ENCODE peak calls at places on chromosome 2, in eight cellular contexts. K is cardiac muscle cell; A is esophagus muscularis mucosa; Y is astrocyte; H is right cardiac atrium; U is astrocyte of the spinal cord; G is OCI-LY7; V is CD8-positive, alpha-beta memory T cell. R is an unnamed sample.

GRCh38 chr2:208827549-208828221 is 421.1 kb downstream of the PTH2R start:
- DNase-seq in V (no peak), K (no peak), G (no peak), Y (no peak), U (no peak), H (no peak), A (no peak), R (no peak)

GRCh38 chr2:241010531-241011295 is 12.3 kb downstream of the SNED1 start:
- DNase-seq in G (no peak), K (no peak), U (no peak), V (no peak), A (no peak), H (peak), Y (no peak), R (no peak)

GRCh38 chr2:36329746-36330145 is 25.8 kb upstream of the CRIM1 start:
- DNase-seq in A (no peak), V (no peak), G (no peak), H (no peak), K (peak), Y (peak), U (peak), R (no peak)

GRCh38 chr2:39243469-39244123 is at the start of gene CDKL4:
- DNase-seq in K (peak), Y (no peak), G (no peak), A (no peak), V (peak), U (no peak), H (peak), R (no peak)

GRCh38 chr2:3432067-3432466 is 52.6 kb downstream of the TRAPPC12 start:
- DNase-seq in A (no peak), K (no peak), G (no peak), H (no peak), V (no peak), U (no peak), Y (no peak), R (no peak)

GRCh38 chr2:238930216-238930615 is 82.3 kb downstream of the TWIST2 start:
- DNase-seq in K (no peak), G (no peak), U (no peak), Y (no peak), V (no peak), A (no peak), H (no peak), R (no peak)

GRCh38 chr2:239075918-239076727 is 228.2 kb downstream of the TWIST2 start:
- DNase-seq in H (no peak), A (no peak), K (no peak), V (no peak), U (no peak), Y (no peak), G (no peak), R (no peak)

GRCh38 chr2:222427606-222428320 is 3.4 kb downstream of the SGPP2 start:
- DNase-seq in V (no peak), Y (no peak), G (no peak), A (peak), K (no peak), U (no peak), H (no peak), R (no peak)

GRCh38 chr2:181523756-181524155 is 66.6 kb downstream of the ITGA4 start:
- DNase-seq in K (no peak), G (no peak), A (no peak), U (no peak), Y (no peak), V (no peak), H (no peak), R (no peak)

GRCh38 chr2:158806941-158807340 is 11.8 kb downstream of the DAPL1 start:
- DNase-seq in H (no peak), V (no peak), A (peak), K (no peak), Y (peak), U (no peak), G (no peak), R (no peak)

GRCh38 chr2:105753380-105753779 is 8.7 kb downstream of the NCK2 start:
- DNase-seq in G (no peak), K (no peak), A (no peak), U (no peak), V (no peak), Y (no peak), H (no peak), R (no peak)

GRCh38 chr2:173043466-173043865 is 32.2 kb upstream of the MAP3K20 start:
- DNase-seq in V (no peak), U (no peak), A (peak), H (peak), K (no peak), G (no peak), Y (no peak), R (no peak)

GRCh38 chr2:10301946-10302478 is 692 bp upstream of the HPCAL1 start:
- DNase-seq in G (peak), A (no peak), V (no peak), H (peak), Y (no peak), U (no peak), K (no peak), R (peak)

GRCh38 chr2:191263050-191263449 is 17.8 kb downstream of the MYO1B start:
- DNase-seq in V (no peak), A (no peak), K (peak), G (no peak), U (no peak), H (no peak), Y (peak), R (no peak)

GRCh38 chr2:240991378-240992263 is 6.8 kb upstream of the SNED1 start:
- DNase-seq in H (peak), K (peak), V (peak), G (no peak), Y (peak), U (peak), A (no peak), R (no peak)

GRCh38 chr2:237592425-237592980 is 2.0 kb upstream of the RAB17 start:
- DNase-seq in Y (no peak), H (peak), U (no peak), K (no peak), G (no peak), A (no peak), V (no peak), R (no peak)

GRCh38 chr2:67389286-67389685 is 7.8 kb upstream of the ETAA1 start:
- DNase-seq in K (peak), U (peak), V (no peak), H (no peak), A (no peak), G (no peak), Y (peak), R (no peak)

DNA sequence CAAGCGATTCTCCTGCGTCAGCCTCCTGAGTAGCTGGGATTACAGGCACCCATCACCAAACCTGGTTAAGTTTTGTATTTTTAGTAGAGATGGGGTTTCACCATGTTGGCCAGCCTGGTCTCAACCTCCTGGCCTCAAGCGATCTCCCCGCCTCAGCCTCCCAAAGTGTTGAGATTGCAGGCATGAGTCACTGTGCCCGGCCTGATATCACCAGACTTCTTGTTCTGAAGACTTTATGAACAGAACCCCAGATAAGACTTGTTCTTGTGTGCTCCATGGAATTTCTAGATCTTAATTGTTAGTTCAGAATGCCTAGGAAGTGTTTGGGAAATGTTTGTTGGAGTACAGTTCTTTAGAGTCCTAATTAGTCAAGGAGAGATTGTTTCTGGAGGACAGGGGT is 521.4 kb downstream of the SLC4A3 start:
- DNase-seq in H (no peak), K (peak), U (no peak), G (no peak), A (peak), Y (peak), V (no peak), R (no peak)
- H3K4me3 ChIP-seq in H (no peak), K (no peak), U (no peak), G (no peak), A (no peak), Y (no peak), V (no peak), R (no peak)

GRCh38 chr2:65057391-65058052 is 1.3 kb downstream of the CEP68 start:
- DNase-seq in K (peak), V (peak), A (no peak), U (peak), Y (peak), H (no peak), G (peak), R (peak)
- H3K4me3 ChIP-seq in K (peak), V (peak), A (peak), U (peak), Y (peak), H (peak), G (peak), R (peak)

GRCh38 chr2:217249086-217249485 is 389.2 kb upstream of the TNP1 start:
- DNase-seq in K (no peak), H (no peak), G (no peak), A (no peak), V (no peak), U (no peak), Y (no peak), R (no peak)

GRCh38 chr2:217246108-217246507 is 386.2 kb upstream of the TNP1 start:
- DNase-seq in A (no peak), H (no peak), G (no peak), U (no peak), K (no peak), Y (no peak), V (no peak), R (no peak)

GRCh38 chr2:217249490-217250451 is 389.9 kb upstream of the TNP1 start:
- DNase-seq in U (no peak), Y (no peak), G (no peak), V (no peak), A (no peak), H (no peak), K (no peak), R (no peak)

GRCh38 chr2:217248312-217248935 is 388.6 kb upstream of the TNP1 start:
- DNase-seq in A (no peak), G (no peak), Y (peak), H (peak), K (peak), V (no peak), U (peak), R (no peak)

GRCh38 chr2:217247511-217247910 is 387.6 kb upstream of the TNP1 start:
- DNase-seq in G (no peak), A (no peak), K (no peak), V (no peak), U (no peak), Y (no peak), H (no peak), R (no peak)
- H3K4me3 ChIP-seq in G (no peak), A (no peak), K (no peak), V (no peak), U (no peak), Y (no peak), H (no peak), R (no peak)

GRCh38 chr2:37683926-37684780 is 12.7 kb upstream of the CDC42EP3 start:
- DNase-seq in A (no peak), V (no peak), U (no peak), K (no peak), H (no peak), G (no peak), Y (no peak), R (peak)
- H3K4me3 ChIP-seq in A (no peak), V (peak), U (no peak), K (no peak), H (no peak), G (no peak), Y (no peak), R (no peak)

GRCh38 chr2:223611061-223611460 is 8.9 kb upstream of the SCG2 start:
- DNase-seq in V (no peak), Y (no peak), A (no peak), U (no peak), H (no peak), G (no peak), K (no peak), R (no peak)

GRCh38 chr2:223613017-223613950 is 11.1 kb upstream of the SCG2 start:
- DNase-seq in U (peak), V (no peak), K (peak), A (peak), Y (peak), G (no peak), H (peak), R (no peak)

GRCh38 chr2:223614534-223614933 is 12.4 kb upstream of the SCG2 start:
- DNase-seq in H (no peak), Y (no peak), V (no peak), G (no peak), K (no peak), A (no peak), U (no peak), R (no peak)

GRCh38 chr2:223618172-223619035 is 16.2 kb upstream of the SCG2 start:
- DNase-seq in Y (no peak), U (no peak), G (no peak), A (no peak), K (no peak), V (no peak), H (no peak), R (no peak)

DNA sequence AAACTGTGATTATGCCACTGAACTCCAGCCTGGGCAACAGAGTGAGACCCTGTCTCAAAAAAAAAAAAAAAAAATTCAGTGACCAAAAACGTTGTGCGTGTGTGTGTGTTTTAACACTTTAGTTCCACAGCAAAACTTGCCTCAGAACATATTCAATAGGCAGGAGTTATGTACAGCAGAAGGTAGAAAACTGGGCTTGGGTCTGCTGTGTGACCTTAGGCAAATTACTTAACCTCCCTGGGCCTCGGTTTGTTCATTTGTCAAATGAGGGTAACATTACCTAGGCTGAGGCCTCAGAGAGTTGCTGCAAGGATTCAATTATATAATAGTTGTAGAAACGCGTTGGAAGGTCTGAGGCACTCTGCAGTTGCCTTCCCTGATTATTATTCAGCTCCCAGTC is 10.3 kb upstream of the SCG2 start:
- DNase-seq in Y (no peak), K (no peak), V (no peak), H (no peak), A (no peak), G (no peak), U (no peak), R (no peak)
- H3K4me3 ChIP-seq in Y (peak), K (no peak), V (no peak), H (peak), A (peak), G (no peak), U (peak), R (no peak)

GRCh38 chr2:161095314-161095713 is 64.9 kb upstream of the TANK start:
- DNase-seq in U (no peak), H (no peak), A (no peak), Y (no peak), G (no peak), K (no peak), V (no peak), R (no peak)

GRCh38 chr2:161096336-161096735 is 63.9 kb upstream of the TANK start:
- DNase-seq in K (peak), Y (no peak), V (no peak), A (no peak), G (no peak), H (no peak), U (peak), R (no peak)

GRCh38 chr2:161085041-161085598 is 75.1 kb upstream of the TANK start:
- DNase-seq in K (no peak), G (no peak), A (no peak), H (no peak), U (peak), V (no peak), Y (no peak), R (no peak)

GRCh38 chr2:161088658-161089350 is 71.4 kb upstream of the TANK start:
- DNase-seq in A (no peak), V (no peak), U (no peak), K (no peak), G (peak), Y (no peak), H (no peak), R (no peak)

GRCh38 chr2:161090401-161090800 is 69.8 kb upstream of the TANK start:
- DNase-seq in Y (no peak), A (no peak), K (peak), U (no peak), H (no peak), G (no peak), V (peak), R (peak)
- H3K4me3 ChIP-seq in Y (no peak), A (no peak), K (no peak), U (no peak), H (no peak), G (no peak), V (no peak), R (peak)

GRCh38 chr2:127674241-127675209 is 805 bp downstream of the LIMS2 start:
- DNase-seq in U (no peak), G (no peak), K (no peak), V (no peak), Y (no peak), A (no peak), H (peak), R (peak)

GRCh38 chr2:127676906-127677305 is 1.6 kb upstream of the LIMS2 start:
- DNase-seq in H (no peak), A (no peak), G (no peak), K (no peak), U (no peak), Y (no peak), V (no peak), R (no peak)

GRCh38 chr2:127673304-127674069 is 1.8 kb downstream of the LIMS2 start:
- DNase-seq in K (no peak), V (no peak), H (no peak), Y (no peak), G (no peak), A (no peak), U (no peak), R (no peak)

GRCh38 chr2:127678531-127678930 is 3.2 kb upstream of the LIMS2 start:
- DNase-seq in V (no peak), H (no peak), U (no peak), K (no peak), G (no peak), A (no peak), Y (no peak), R (no peak)

DNA sequence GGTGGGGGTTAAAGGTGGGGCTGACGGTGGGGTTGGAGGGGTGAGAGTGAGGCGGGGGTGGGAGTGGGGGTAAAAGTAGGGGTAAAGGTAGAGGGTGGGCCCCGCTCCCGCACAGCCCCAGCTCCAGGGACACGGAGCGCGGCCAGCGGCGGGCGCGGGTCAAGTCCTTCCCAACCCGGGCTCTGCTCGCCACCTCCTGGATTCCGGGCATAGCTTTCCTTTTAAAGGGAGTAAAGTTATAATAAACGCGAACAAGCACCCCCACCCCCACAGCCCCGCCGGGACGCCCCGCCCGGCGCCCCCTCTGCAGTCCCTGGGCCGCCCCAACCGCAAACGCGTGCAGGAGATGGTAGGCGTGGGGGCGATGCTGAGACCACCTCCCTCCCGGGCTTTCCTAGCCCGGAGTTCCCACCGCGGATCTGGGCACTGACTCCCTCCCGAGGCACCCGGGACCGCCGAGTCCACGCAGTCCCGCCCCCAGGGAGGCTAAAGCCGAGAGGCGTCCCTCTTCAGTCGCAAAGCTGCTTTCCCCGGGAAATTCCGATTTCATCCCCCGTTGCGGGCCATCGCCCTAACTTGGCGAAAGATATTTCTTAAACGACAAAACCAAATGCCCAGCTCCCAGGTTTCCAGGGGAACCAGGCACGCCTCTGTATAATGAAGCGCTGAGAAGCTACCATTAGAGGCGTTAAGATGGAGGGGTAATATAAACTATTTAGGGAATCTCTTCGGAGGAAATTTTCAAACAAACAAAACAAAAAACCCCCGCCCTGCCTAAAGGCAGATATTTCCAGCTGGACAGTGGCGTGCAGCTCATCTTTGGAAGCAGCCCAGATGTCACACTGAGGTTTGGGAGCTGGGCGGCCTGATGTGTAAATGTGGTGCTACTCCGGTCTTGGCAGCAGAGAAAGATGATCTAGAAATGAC is at the start of gene LIMS2:
- DNase-seq in H (peak), U (no peak), A (no peak), G (no peak), Y (no peak), K (peak), V (no peak), R (no peak)
- H3K4me3 ChIP-seq in H (peak), U (peak), A (peak), G (no peak), Y (peak), K (peak), V (no peak), R (peak)

GRCh38 chr2:176139170-176139611 is 9.7 kb downstream of the HOXD8 start:
- DNase-seq in Y (no peak), G (no peak), K (no peak), H (no peak), V (no peak), U (no peak), A (no peak), R (no peak)

GRCh38 chr2:176138526-176139169 is 9.1 kb downstream of the HOXD8 start:
- DNase-seq in K (no peak), G (no peak), V (no peak), A (no peak), H (no peak), U (no peak), Y (no peak), R (no peak)

GRCh38 chr2:176136375-176137248 is 7.1 kb downstream of the HOXD8 start:
- DNase-seq in K (peak), V (no peak), H (no peak), Y (no peak), G (no peak), U (no peak), A (no peak), R (no peak)

GRCh38 chr2:176137883-176138282 is 8.4 kb downstream of the HOXD8 start:
- DNase-seq in K (no peak), A (no peak), U (peak), H (no peak), Y (no peak), V (no peak), G (no peak), R (no peak)

GRCh38 chr2:176137249-176137573 is 7.7 kb downstream of the HOXD8 start:
- DNase-seq in U (no peak), K (no peak), G (no peak), Y (no peak), V (no peak), A (no peak), H (no peak), R (no peak)
- H3K4me3 ChIP-seq in U (peak), K (peak), G (no peak), Y (peak), V (no peak), A (peak), H (no peak), R (no peak)

GRCh38 chr2:195475336-195475735 is 181.7 kb upstream of the SLC39A10 start:
- DNase-seq in G (no peak), V (no peak), U (no peak), Y (no peak), K (peak), A (no peak), H (no peak), R (no peak)

GRCh38 chr2:195477248-195477995 is 179.6 kb upstream of the SLC39A10 start:
- DNase-seq in H (no peak), G (no peak), K (peak), A (no peak), Y (peak), V (no peak), U (peak), R (no peak)

GRCh38 chr2:195479407-195479806 is 177.6 kb upstream of the SLC39A10 start:
- DNase-seq in H (no peak), V (no peak), U (no peak), G (no peak), Y (no peak), K (no peak), A (no peak), R (no peak)

GRCh38 chr2:195480121-195480520 is 176.9 kb upstream of the SLC39A10 start:
- DNase-seq in U (peak), Y (peak), K (no peak), A (no peak), V (no peak), G (no peak), H (no peak), R (no peak)

GRCh38 chr2:195477996-195478382 is 179.0 kb upstream of the SLC39A10 start:
- DNase-seq in A (no peak), Y (no peak), K (peak), V (no peak), H (no peak), U (no peak), G (no peak), R (no peak)
- H3K4me3 ChIP-seq in A (no peak), Y (no peak), K (no peak), V (no peak), H (no peak), U (no peak), G (no peak), R (no peak)

GRCh38 chr2:215765729-215766360 is 247.5 kb downstream of the MREG start:
- DNase-seq in A (no peak), V (no peak), Y (no peak), G (no peak), H (no peak), U (no peak), K (no peak), R (no peak)
- H3K4me3 ChIP-seq in A (no peak), V (no peak), Y (no peak), G (no peak), H (no peak), U (no peak), K (no peak), R (no peak)